ENCODE peak calls at places on chromosomes 7 and 10, in seven cellular contexts. One of them, this sample, is unnamed.

GRCh38 chr7:134724606-134725005 is 54.8 kb upstream of the CALD1 start:
- DNase-seq in aorta: no peak
- DNase-seq in kidney epithelial cell: no peak
- DNase-seq in M059J: no peak
- DNase-seq in esophagus squamous epithelium: no peak
- DNase-seq in naive thymus-derived CD4-positive, alpha-beta T cell: no peak
- DNase-seq in activated CD4-positive, alpha-beta T cell treated with anti-CD3 and anti-CD28 coated beads, Interleukin-2, amount 50 U/mL, for 1 hour: no peak
- DNase-seq in this sample: no peak

GRCh38 chr10:49550563-49550962 is 11.6 kb upstream of the ERCC6 start:
- DNase-seq in aorta: no peak
- DNase-seq in kidney epithelial cell: no peak
- DNase-seq in M059J: peak; percentile 89
- DNase-seq in esophagus squamous epithelium: no peak
- DNase-seq in naive thymus-derived CD4-positive, alpha-beta T cell: no peak
- DNase-seq in activated CD4-positive, alpha-beta T cell treated with anti-CD3 and anti-CD28 coated beads, Interleukin-2, amount 50 U/mL, for 1 hour: no peak
- DNase-seq in this sample: no peak

GRCh38 chr7:22565315-22565811 is 65.4 kb upstream of the STEAP1B start:
- DNase-seq in aorta: peak; percentile 73
- DNase-seq in kidney epithelial cell: peak; percentile 65
- DNase-seq in M059J: peak; percentile 94
- DNase-seq in esophagus squamous epithelium: no peak
- DNase-seq in naive thymus-derived CD4-positive, alpha-beta T cell: no peak
- DNase-seq in activated CD4-positive, alpha-beta T cell treated with anti-CD3 and anti-CD28 coated beads, Interleukin-2, amount 50 U/mL, for 1 hour: no peak
- DNase-seq in this sample: no peak

GRCh38 chr7:91267558-91267955 is 3.3 kb downstream of the FZD1 start:
- DNase-seq in aorta: peak; percentile 76
- DNase-seq in kidney epithelial cell: no peak
- DNase-seq in M059J: peak; percentile 62
- DNase-seq in esophagus squamous epithelium: no peak
- DNase-seq in naive thymus-derived CD4-positive, alpha-beta T cell: no peak
- DNase-seq in activated CD4-positive, alpha-beta T cell treated with anti-CD3 and anti-CD28 coated beads, Interleukin-2, amount 50 U/mL, for 1 hour: no peak
- DNase-seq in this sample: no peak

GRCh38 chr10:131656009-131656408 is 244.8 kb upstream of the PPP2R2D start:
- DNase-seq in aorta: no peak
- DNase-seq in kidney epithelial cell: no peak
- DNase-seq in M059J: peak; percentile 33
- DNase-seq in esophagus squamous epithelium: no peak
- DNase-seq in naive thymus-derived CD4-positive, alpha-beta T cell: no peak
- DNase-seq in activated CD4-positive, alpha-beta T cell treated with anti-CD3 and anti-CD28 coated beads, Interleukin-2, amount 50 U/mL, for 1 hour: no peak
- DNase-seq in this sample: no peak

GRCh38 chr7:30888783-30889182 is 22.9 kb upstream of the AQP1 start:
- DNase-seq in aorta: no peak
- DNase-seq in kidney epithelial cell: peak; percentile 69
- DNase-seq in M059J: peak; percentile 83
- DNase-seq in esophagus squamous epithelium: no peak
- DNase-seq in naive thymus-derived CD4-positive, alpha-beta T cell: no peak
- DNase-seq in activated CD4-positive, alpha-beta T cell treated with anti-CD3 and anti-CD28 coated beads, Interleukin-2, amount 50 U/mL, for 1 hour: no peak
- DNase-seq in this sample: peak; percentile 39

GRCh38 chr10:50552771-50553535 is 70.8 kb downstream of the SGMS1 start:
- DNase-seq in aorta: no peak
- DNase-seq in kidney epithelial cell: no peak
- DNase-seq in M059J: peak; percentile 65
- DNase-seq in esophagus squamous epithelium: no peak
- DNase-seq in naive thymus-derived CD4-positive, alpha-beta T cell: no peak
- DNase-seq in activated CD4-positive, alpha-beta T cell treated with anti-CD3 and anti-CD28 coated beads, Interleukin-2, amount 50 U/mL, for 1 hour: peak; percentile 15
- DNase-seq in this sample: no peak

GRCh38 chr10:49187044-49187484 is 1.1 kb downstream of the TMEM273 start:
- DNase-seq in aorta: peak; percentile 15
- DNase-seq in kidney epithelial cell: no peak
- DNase-seq in M059J: no peak
- DNase-seq in esophagus squamous epithelium: no peak
- DNase-seq in naive thymus-derived CD4-positive, alpha-beta T cell: no peak
- DNase-seq in activated CD4-positive, alpha-beta T cell treated with anti-CD3 and anti-CD28 coated beads, Interleukin-2, amount 50 U/mL, for 1 hour: no peak
- DNase-seq in this sample: no peak

GRCh38 chr10:121065330-121065729 is 214.2 kb downstream of the WDR11 start:
- DNase-seq in aorta: no peak
- DNase-seq in kidney epithelial cell: no peak
- DNase-seq in M059J: no peak
- DNase-seq in esophagus squamous epithelium: no peak
- DNase-seq in naive thymus-derived CD4-positive, alpha-beta T cell: no peak
- DNase-seq in activated CD4-positive, alpha-beta T cell treated with anti-CD3 and anti-CD28 coated beads, Interleukin-2, amount 50 U/mL, for 1 hour: no peak
- DNase-seq in this sample: no peak

GRCh38 chr10:30422981-30423654 is 10.9 kb upstream of the MAP3K8 start:
- DNase-seq in aorta: no peak
- DNase-seq in kidney epithelial cell: peak; percentile 85
- DNase-seq in M059J: peak; percentile 70
- DNase-seq in esophagus squamous epithelium: no peak
- DNase-seq in naive thymus-derived CD4-positive, alpha-beta T cell: no peak
- DNase-seq in activated CD4-positive, alpha-beta T cell treated with anti-CD3 and anti-CD28 coated beads, Interleukin-2, amount 50 U/mL, for 1 hour: no peak
- DNase-seq in this sample: peak; percentile 82

GRCh38 chr10:129913021-129913695 is 50.9 kb downstream of the EBF3 start:
- DNase-seq in aorta: peak; percentile 67
- DNase-seq in kidney epithelial cell: no peak
- DNase-seq in M059J: no peak
- DNase-seq in esophagus squamous epithelium: no peak
- DNase-seq in naive thymus-derived CD4-positive, alpha-beta T cell: no peak
- DNase-seq in activated CD4-positive, alpha-beta T cell treated with anti-CD3 and anti-CD28 coated beads, Interleukin-2, amount 50 U/mL, for 1 hour: no peak
- DNase-seq in this sample: no peak

GRCh38 chr7:77434570-77434969 is 18.4 kb upstream of the GSAP start:
- DNase-seq in aorta: no peak
- DNase-seq in kidney epithelial cell: no peak
- DNase-seq in M059J: no peak
- DNase-seq in esophagus squamous epithelium: no peak
- DNase-seq in naive thymus-derived CD4-positive, alpha-beta T cell: no peak
- DNase-seq in activated CD4-positive, alpha-beta T cell treated with anti-CD3 and anti-CD28 coated beads, Interleukin-2, amount 50 U/mL, for 1 hour: no peak
- DNase-seq in this sample: no peak

GRCh38 chr10:125448596-125448995 is 234.4 kb downstream of the TEX36 start:
- DNase-seq in aorta: no peak
- DNase-seq in kidney epithelial cell: no peak
- DNase-seq in M059J: peak; percentile 19
- DNase-seq in esophagus squamous epithelium: no peak
- DNase-seq in naive thymus-derived CD4-positive, alpha-beta T cell: no peak
- DNase-seq in activated CD4-positive, alpha-beta T cell treated with anti-CD3 and anti-CD28 coated beads, Interleukin-2, amount 50 U/mL, for 1 hour: no peak
- DNase-seq in this sample: no peak

GRCh38 chr10:14125564-14125963 is 205.2 kb downstream of the FRMD4A start:
- DNase-seq in aorta: no peak
- DNase-seq in kidney epithelial cell: no peak
- DNase-seq in M059J: no peak
- DNase-seq in esophagus squamous epithelium: no peak
- DNase-seq in naive thymus-derived CD4-positive, alpha-beta T cell: no peak
- DNase-seq in activated CD4-positive, alpha-beta T cell treated with anti-CD3 and anti-CD28 coated beads, Interleukin-2, amount 50 U/mL, for 1 hour: no peak
- DNase-seq in this sample: no peak

GRCh38 chr7:47622946-47623640 is 41.2 kb upstream of the TNS3 start:
- DNase-seq in aorta: no peak
- DNase-seq in kidney epithelial cell: no peak
- DNase-seq in M059J: peak; percentile 89
- DNase-seq in esophagus squamous epithelium: no peak
- DNase-seq in naive thymus-derived CD4-positive, alpha-beta T cell: no peak
- DNase-seq in activated CD4-positive, alpha-beta T cell treated with anti-CD3 and anti-CD28 coated beads, Interleukin-2, amount 50 U/mL, for 1 hour: no peak
- DNase-seq in this sample: no peak

GRCh38 chr10:101770331-101771215 is 5.3 kb downstream of the FGF8 start:
- DNase-seq in aorta: no peak
- DNase-seq in kidney epithelial cell: no peak
- DNase-seq in M059J: no peak
- DNase-seq in esophagus squamous epithelium: no peak
- DNase-seq in naive thymus-derived CD4-positive, alpha-beta T cell: no peak
- DNase-seq in activated CD4-positive, alpha-beta T cell treated with anti-CD3 and anti-CD28 coated beads, Interleukin-2, amount 50 U/mL, for 1 hour: no peak
- DNase-seq in this sample: no peak

GRCh38 chr7:26153246-26153822 is 1.3 kb downstream of the NFE2L3 start:
- DNase-seq in aorta: no peak
- DNase-seq in kidney epithelial cell: no peak
- DNase-seq in M059J: peak; percentile 33
- DNase-seq in esophagus squamous epithelium: no peak
- DNase-seq in naive thymus-derived CD4-positive, alpha-beta T cell: peak; percentile 12
- DNase-seq in activated CD4-positive, alpha-beta T cell treated with anti-CD3 and anti-CD28 coated beads, Interleukin-2, amount 50 U/mL, for 1 hour: no peak
- DNase-seq in this sample: no peak

GRCh38 chr7:128105228-128106022 is 74.2 kb upstream of the LRRC4 start:
- DNase-seq in aorta: peak; percentile 61
- DNase-seq in kidney epithelial cell: no peak
- DNase-seq in M059J: no peak
- DNase-seq in esophagus squamous epithelium: no peak
- DNase-seq in naive thymus-derived CD4-positive, alpha-beta T cell: no peak
- DNase-seq in activated CD4-positive, alpha-beta T cell treated with anti-CD3 and anti-CD28 coated beads, Interleukin-2, amount 50 U/mL, for 1 hour: no peak
- DNase-seq in this sample: no peak

GRCh38 chr7:147081117-147081516 is 964.5 kb downstream of the CNTNAP2 start:
- DNase-seq in aorta: no peak
- DNase-seq in kidney epithelial cell: no peak
- DNase-seq in M059J: no peak
- DNase-seq in esophagus squamous epithelium: no peak
- DNase-seq in naive thymus-derived CD4-positive, alpha-beta T cell: no peak
- DNase-seq in activated CD4-positive, alpha-beta T cell treated with anti-CD3 and anti-CD28 coated beads, Interleukin-2, amount 50 U/mL, for 1 hour: no peak
- DNase-seq in this sample: no peak

GRCh38 chr7:128167791-128168666 is 73.0 kb upstream of the LEP start:
- DNase-seq in aorta: no peak
- DNase-seq in kidney epithelial cell: no peak
- DNase-seq in M059J: no peak
- DNase-seq in esophagus squamous epithelium: no peak
- DNase-seq in naive thymus-derived CD4-positive, alpha-beta T cell: no peak
- DNase-seq in activated CD4-positive, alpha-beta T cell treated with anti-CD3 and anti-CD28 coated beads, Interleukin-2, amount 50 U/mL, for 1 hour: no peak
- DNase-seq in this sample: no peak

GRCh38 chr10:35172574-35172973 is 45.9 kb downstream of the CREM start:
- DNase-seq in aorta: no peak
- DNase-seq in kidney epithelial cell: no peak
- DNase-seq in M059J: no peak
- DNase-seq in esophagus squamous epithelium: no peak
- DNase-seq in naive thymus-derived CD4-positive, alpha-beta T cell: no peak
- DNase-seq in activated CD4-positive, alpha-beta T cell treated with anti-CD3 and anti-CD28 coated beads, Interleukin-2, amount 50 U/mL, for 1 hour: no peak
- DNase-seq in this sample: no peak

GRCh38 chr10:62426086-62426485 is 51.9 kb downstream of the ZNF365 start:
- DNase-seq in aorta: no peak
- DNase-seq in kidney epithelial cell: peak; percentile 79
- DNase-seq in M059J: peak; percentile 63
- DNase-seq in esophagus squamous epithelium: no peak
- DNase-seq in naive thymus-derived CD4-positive, alpha-beta T cell: no peak
- DNase-seq in activated CD4-positive, alpha-beta T cell treated with anti-CD3 and anti-CD28 coated beads, Interleukin-2, amount 50 U/mL, for 1 hour: no peak
- DNase-seq in this sample: peak; percentile 58

GRCh38 chr10:35911233-35911632 is 269.1 kb upstream of the FZD8 start:
- DNase-seq in aorta: no peak
- DNase-seq in kidney epithelial cell: no peak
- DNase-seq in M059J: no peak
- DNase-seq in esophagus squamous epithelium: no peak
- DNase-seq in naive thymus-derived CD4-positive, alpha-beta T cell: no peak
- DNase-seq in activated CD4-positive, alpha-beta T cell treated with anti-CD3 and anti-CD28 coated beads, Interleukin-2, amount 50 U/mL, for 1 hour: no peak
- DNase-seq in this sample: no peak